ENCODE peak calls at places on chromosome 2, in six cellular contexts. W is H1, O is GM12878, H is K562, C is HCT116, L is Panc1. E is an unnamed sample.

GRCh38 chr2:196918927-196919326 is 7.6 kb downstream of the PGAP1 start:
- DNase-seq in W (no peak), O (no peak), H (no peak), C (no peak), L (no peak), E (no peak)

GRCh38 chr2:180474716-180475115 is 467.6 kb upstream of the CWC22 start:
- DNase-seq in W (no peak), O (no peak), H (no peak), C (no peak), L (no peak), E (no peak)

GRCh38 chr2:29010946-29011649 is 30.0 kb downstream of the TOGARAM2 start:
- DNase-seq in W (no peak), O (no peak), H (no peak), C (no peak), L (no peak), E (no peak)

GRCh38 chr2:62812921-62813825 is 107.7 kb downstream of the EHBP1 start:
- DNase-seq in W (no peak), O (no peak), H (no peak), C (no peak), L (no peak), E (no peak)

GRCh38 chr2:196610796-196611195 is 28.7 kb upstream of the CCDC150 start:
- DNase-seq in W (no peak), O (no peak), H (no peak), C (no peak), L (no peak), E (no peak)

GRCh38 chr2:110219496-110220192 is 7.3 kb upstream of the MTLN start:
- DNase-seq in W (no peak), O (no peak), H (no peak), C (no peak), L (no peak), E (no peak)

GRCh38 chr2:28564346-28564745 is 68.5 kb downstream of the PLB1 start:
- DNase-seq in W (no peak), O (no peak), H (no peak), C (no peak), L (no peak), E (no peak)

GRCh38 chr2:3679616-3680393 is 21.8 kb downstream of the ALLC start:
- DNase-seq in W (no peak), O (no peak), H (no peak), C (no peak), L (no peak), E (no peak)

GRCh38 chr2:96146881-96147592 is 1.8 kb upstream of the DUSP2 start:
- DNase-seq in W (no peak), O (no peak), H (no peak), C (no peak), L (no peak), E (peak)

GRCh38 chr2:239268082-239268481 is 132.7 kb downstream of the HDAC4 start:
- DNase-seq in W (no peak), O (no peak), H (no peak), C (no peak), L (no peak), E (no peak)

GRCh38 chr2:207135340-207135739 is 30.4 kb downstream of the KLF7 start:
- DNase-seq in W (no peak), O (no peak), H (no peak), C (no peak), L (no peak), E (no peak)

GRCh38 chr2:176534798-176535479 is 265.7 kb downstream of the MTX2 start:
- DNase-seq in W (no peak), O (no peak), H (no peak), C (no peak), L (no peak), E (no peak)

GRCh38 chr2:187906021-187906420 is 351.8 kb upstream of the TFPI start:
- DNase-seq in W (no peak), O (no peak), H (no peak), C (no peak), L (no peak), E (no peak)

GRCh38 chr2:8803658-8804379 is 33.6 kb downstream of the KIDINS220 start:
- DNase-seq in W (no peak), O (peak), H (peak), C (peak), L (peak), E (no peak)

GRCh38 chr2:201642086-201642578 is 1.2 kb downstream of the TMEM237 start:
- DNase-seq in W (no peak), O (peak), H (no peak), C (no peak), L (no peak), E (no peak)
- TF ChIP-seq SIN3A in W (no peak), O (no peak), H (no peak), C (peak), L (no peak), E (peak)

GRCh38 chr2:230660294-230661060 is 52.2 kb upstream of the CAB39 start:
- DNase-seq in W (no peak), O (peak), H (peak), C (no peak), L (no peak), E (no peak)
- TF ChIP-seq SIN3A in W (no peak), O (no peak), H (no peak), C (no peak), L (no peak), E (no peak)

GRCh38 chr2:26985807-26986206 is 15.4 kb downstream of the MAPRE3 start:
- DNase-seq in W (no peak), O (no peak), H (no peak), C (no peak), L (no peak), E (no peak)
- TF ChIP-seq SIN3A in W (no peak), O (no peak), H (no peak), C (no peak), L (no peak), E (no peak)

GRCh38 chr2:22360735-22361374 is 1024.1 kb upstream of the KLHL29 start:
- DNase-seq in W (no peak), O (no peak), H (no peak), C (no peak), L (no peak), E (no peak)

GRCh38 chr2:22361571-22361970 is 1023.4 kb upstream of the KLHL29 start:
- DNase-seq in W (no peak), O (no peak), H (no peak), C (no peak), L (no peak), E (no peak)

GRCh38 chr2:22359020-22359672 is 1025.8 kb upstream of the KLHL29 start:
- DNase-seq in W (no peak), O (no peak), H (no peak), C (no peak), L (no peak), E (no peak)

GRCh38 chr2:22355816-22356433 is 1029.1 kb upstream of the KLHL29 start:
- DNase-seq in W (peak), O (no peak), H (peak), C (no peak), L (peak), E (peak)
- TF ChIP-seq SIN3A in W (no peak), O (no peak), H (no peak), C (no peak), L (no peak), E (no peak)

DNA sequence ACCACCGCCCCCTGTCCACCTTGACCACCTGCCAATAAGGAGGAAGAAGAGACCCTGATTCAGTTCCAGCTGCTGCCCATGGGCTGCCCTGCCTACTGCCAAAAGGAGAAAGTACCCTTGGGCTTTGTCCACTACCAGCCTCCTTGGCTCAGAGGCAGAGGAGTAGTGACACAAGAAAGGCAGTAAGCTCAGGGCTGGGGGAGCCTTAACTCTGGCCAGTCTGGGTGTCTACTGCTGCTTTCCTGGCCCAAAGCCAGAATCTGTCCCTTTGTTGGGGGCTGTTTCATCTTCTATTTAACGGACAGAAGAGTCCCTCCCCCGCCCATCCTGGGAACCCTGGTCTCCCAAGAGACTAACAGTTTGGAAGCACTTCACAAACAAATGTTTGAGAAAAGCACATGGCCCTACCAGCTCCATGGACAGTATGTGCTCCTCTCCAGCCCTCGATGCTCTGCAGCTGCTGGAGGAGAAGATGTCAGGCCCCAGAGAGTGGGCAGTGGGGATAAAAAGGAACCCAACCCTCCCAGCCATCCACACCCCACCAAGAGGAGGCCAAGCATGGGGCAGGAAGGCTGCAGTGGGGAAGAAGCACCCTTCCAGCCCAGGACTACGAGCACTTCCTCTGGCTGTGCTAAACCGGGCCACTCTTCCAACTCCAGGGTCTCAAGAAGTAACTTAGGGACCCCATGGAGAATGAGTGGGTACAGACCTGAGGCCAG is 1.3 kb downstream of the ATG9A start:
- DNase-seq in W (no peak), O (no peak), H (peak), C (no peak), L (no peak), E (no peak)
- TF ChIP-seq SIN3A in W (no peak), O (no peak), H (no peak), C (no peak), L (no peak), E (no peak)

GRCh38 chr2:147255812-147256211 is 589.0 kb upstream of the ACVR2A start:
- DNase-seq in W (no peak), O (no peak), H (no peak), C (no peak), L (no peak), E (no peak)
- TF ChIP-seq SIN3A in W (no peak), O (no peak), H (no peak), C (no peak), L (no peak), E (no peak)

DNA sequence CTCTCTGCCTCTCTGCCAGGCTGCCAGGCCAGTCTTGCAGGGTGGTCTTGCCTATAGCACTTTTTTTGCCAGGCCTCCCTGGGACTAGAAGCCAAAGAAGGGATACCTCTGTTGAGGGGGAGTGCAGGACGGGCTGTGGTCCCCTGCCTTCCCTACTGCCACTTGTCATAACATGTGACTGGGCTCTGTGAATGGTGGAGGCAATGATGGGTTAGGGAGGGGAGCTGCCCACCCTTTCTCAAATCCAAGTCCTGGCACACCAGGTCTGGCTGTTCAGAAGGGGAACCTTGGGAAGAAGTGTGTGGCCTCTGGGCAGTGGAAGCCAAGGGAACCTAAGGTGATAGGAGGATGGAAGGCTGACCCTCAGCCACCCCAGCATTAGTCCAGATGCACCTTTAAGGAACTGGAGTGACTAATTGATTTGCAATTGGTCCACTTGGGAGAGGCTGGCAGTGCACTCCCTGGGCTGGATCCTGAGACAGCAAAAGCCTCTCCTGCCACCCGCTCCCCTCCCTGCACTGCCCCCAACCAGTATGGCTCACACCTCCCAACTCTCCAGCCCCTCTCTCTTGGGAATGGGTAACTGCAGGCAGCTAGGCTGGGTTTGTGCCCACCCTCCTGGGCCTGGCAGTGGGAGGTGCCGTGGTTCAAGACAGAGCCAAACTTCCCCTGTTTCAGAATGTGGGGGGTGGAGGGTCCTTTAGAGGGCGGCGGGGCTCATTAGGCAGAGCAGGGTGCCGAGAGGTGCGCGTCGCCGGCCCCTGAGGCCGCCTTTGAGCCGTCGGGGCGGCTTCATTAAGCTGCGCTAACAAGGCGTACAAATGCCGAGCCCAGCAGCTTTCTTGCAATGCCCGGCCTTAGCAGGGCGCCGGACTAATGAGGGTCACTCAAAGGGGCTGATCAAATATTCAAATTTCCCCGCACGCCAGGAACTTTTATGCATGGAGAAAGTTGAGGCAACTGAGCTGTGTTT is 4.5 kb upstream of the SIX3 start:
- DNase-seq in W (peak), O (no peak), H (no peak), C (no peak), L (no peak), E (peak)
- TF ChIP-seq SIN3A in W (peak), O (no peak), H (no peak), C (no peak), L (no peak), E (no peak)

GRCh38 chr2:134583997-134584520 is 134.7 kb downstream of the TMEM163 start:
- DNase-seq in W (no peak), O (no peak), H (no peak), C (no peak), L (no peak), E (no peak)

GRCh38 chr2:134586289-134586980 is 132.4 kb downstream of the TMEM163 start:
- DNase-seq in W (no peak), O (no peak), H (no peak), C (no peak), L (no peak), E (no peak)

GRCh38 chr2:134590679-134591078 is 128.1 kb downstream of the TMEM163 start:
- DNase-seq in W (no peak), O (no peak), H (no peak), C (no peak), L (no peak), E (no peak)

GRCh38 chr2:134592380-134592779 is 126.4 kb downstream of the TMEM163 start:
- DNase-seq in W (no peak), O (no peak), H (no peak), C (no peak), L (no peak), E (no peak)

GRCh38 chr2:134588556-134588955 is 130.2 kb downstream of the TMEM163 start:
- DNase-seq in W (no peak), O (no peak), H (no peak), C (no peak), L (no peak), E (no peak)
- TF ChIP-seq SIN3A in W (no peak), O (no peak), H (no peak), C (no peak), L (no peak), E (no peak)